ENCODE peak calls at places on chromosomes 13 and 19, in four cellular contexts. N is transverse colon, B is choroid plexus epithelial cell, T is NCI-H510A treated with DMSO at 0.1 percent for 48 hours. X is an unnamed sample.

GRCh38 chr19:49588370-49589122 is 2.4 kb upstream of the PRR12 start:
- DNase-seq in T (no peak), N (no peak), B (no peak), X (no peak)

GRCh38 chr19:36688058-36688457 is 646 bp downstream of the ZNF567 start:
- DNase-seq in N (no peak), B (no peak), T (no peak), X (no peak)

GRCh38 chr13:98221234-98221633 is 44.2 kb upstream of the RNF113B start:
- DNase-seq in N (no peak), T (no peak), B (no peak), X (no peak)

GRCh38 chr19:57088125-57088524 is 31.7 kb upstream of the USP29 start:
- DNase-seq in B (no peak), T (no peak), N (no peak), X (no peak)

GRCh38 chr13:46526763-46527162 is 26.2 kb upstream of the LRCH1 start:
- DNase-seq in B (no peak), N (no peak), T (no peak), X (no peak)

GRCh38 chr19:10780368-10780767 is 55.6 kb downstream of the TMED1 start:
- DNase-seq in N (peak; percentile 42), B (peak; percentile 90), T (no peak), X (no peak)

GRCh38 chr19:5354403-5354802 is 13.8 kb upstream of the PTPRS start:
- DNase-seq in N (no peak), T (no peak), B (no peak), X (no peak)

GRCh38 chr13:26682606-26683005 is 78.0 kb downstream of the GPR12 start:
- DNase-seq in T (no peak), B (no peak), N (no peak), X (no peak)

GRCh38 chr13:48110132-48110868 is 15.4 kb upstream of the MED4 start:
- DNase-seq in T (no peak), N (no peak), B (peak; percentile 15), X (no peak)

GRCh38 chr19:48471836-48472235 is 2.7 kb downstream of the CYTH2 start:
- DNase-seq in N (no peak), T (no peak), B (no peak), X (no peak)

GRCh38 chr19:35717665-35718344 is at the start of gene KMT2B:
- DNase-seq in T (peak; percentile 93), N (peak; percentile 96), B (no peak), X (peak; percentile 95)

GRCh38 chr19:15195381-15195964 is 5.3 kb downstream of the NOTCH3 start:
- DNase-seq in B (peak; percentile 39), T (peak; percentile 69), N (peak; percentile 29), X (no peak)

GRCh38 chr13:22563272-22563671 is 617.5 kb upstream of the SGCG start:
- DNase-seq in N (no peak), B (no peak), T (no peak), X (no peak)

GRCh38 chr13:48562296-48563066 is 29.6 kb upstream of the RCBTB2 start:
- DNase-seq in B (no peak), T (no peak), N (peak; percentile 33), X (no peak)

GRCh38 chr19:56108447-56109195 is 12.5 kb downstream of the ZNF787 start:
- DNase-seq in N (no peak), T (no peak), B (peak; percentile 42), X (no peak)

GRCh38 chr19:41706741-41707501 is 1.5 kb upstream of the CEACAM5 start:
- DNase-seq in N (peak; percentile 87), B (peak; percentile 39), T (peak; percentile 80), X (peak; percentile 63)